ENCODE peak calls at places on chromosomes 7 and 10, in six cellular contexts. One of them, this sample, is unnamed.

GRCh38 chr7:29019896-29020295 is 61.8 kb upstream of the TRIL start:
- DNase-seq in ureter: no peak
- DNase-seq in T-helper 2 cell: no peak
- DNase-seq in fibroblast of mammary gland: no peak
- DNase-seq in IMR-90: no peak
- DNase-seq in GF-D8: no peak
- DNase-seq in this sample: no peak

GRCh38 chr10:87519582-87519981 is 14.9 kb downstream of the MINPP1 start:
- DNase-seq in ureter: no peak
- DNase-seq in T-helper 2 cell: no peak
- DNase-seq in fibroblast of mammary gland: no peak
- DNase-seq in IMR-90: no peak
- DNase-seq in GF-D8: no peak
- DNase-seq in this sample: no peak

GRCh38 chr7:32587431-32587948 is 92.2 kb downstream of the AVL9 start:
- DNase-seq in ureter: no peak
- DNase-seq in T-helper 2 cell: no peak
- DNase-seq in fibroblast of mammary gland: peak; percentile 93
- DNase-seq in IMR-90: peak; percentile 89
- DNase-seq in GF-D8: no peak
- DNase-seq in this sample: no peak

GRCh38 chr7:1040790-1041189 is 3.6 kb upstream of the GPR146 start:
- DNase-seq in ureter: no peak
- DNase-seq in T-helper 2 cell: no peak
- DNase-seq in fibroblast of mammary gland: peak; percentile 70
- DNase-seq in IMR-90: peak; percentile 76
- DNase-seq in GF-D8: no peak
- DNase-seq in this sample: no peak

GRCh38 chr10:15879663-15880062 is 19.4 kb upstream of the MINDY3 start:
- DNase-seq in ureter: no peak
- DNase-seq in T-helper 2 cell: no peak
- DNase-seq in fibroblast of mammary gland: no peak
- DNase-seq in IMR-90: no peak
- DNase-seq in GF-D8: no peak
- DNase-seq in this sample: no peak

GRCh38 chr7:93895859-93896258 is 5.3 kb upstream of the TFPI2 start:
- DNase-seq in ureter: no peak
- DNase-seq in T-helper 2 cell: no peak
- DNase-seq in fibroblast of mammary gland: no peak
- DNase-seq in IMR-90: no peak
- DNase-seq in GF-D8: no peak
- DNase-seq in this sample: no peak

GRCh38 chr7:49093218-49093617 is 168.9 kb downstream of the CDC14C start:
- DNase-seq in ureter: no peak
- DNase-seq in T-helper 2 cell: no peak
- DNase-seq in fibroblast of mammary gland: no peak
- DNase-seq in IMR-90: no peak
- DNase-seq in GF-D8: no peak
- DNase-seq in this sample: no peak

GRCh38 chr7:99140813-99141212 is 3.1 kb downstream of the SMURF1 start:
- DNase-seq in ureter: no peak
- DNase-seq in T-helper 2 cell: no peak
- DNase-seq in fibroblast of mammary gland: no peak
- DNase-seq in IMR-90: no peak
- DNase-seq in GF-D8: no peak
- DNase-seq in this sample: no peak

GRCh38 chr10:3655528-3655927 is 129.5 kb downstream of the KLF6 start:
- DNase-seq in ureter: no peak
- DNase-seq in T-helper 2 cell: no peak
- DNase-seq in fibroblast of mammary gland: no peak
- DNase-seq in IMR-90: no peak
- DNase-seq in GF-D8: peak; percentile 36
- DNase-seq in this sample: no peak

GRCh38 chr10:42973870-42974692 is 102.8 kb upstream of the RET start:
- DNase-seq in ureter: peak; percentile 32
- DNase-seq in T-helper 2 cell: no peak
- DNase-seq in fibroblast of mammary gland: no peak
- DNase-seq in IMR-90: no peak
- DNase-seq in GF-D8: no peak
- DNase-seq in this sample: peak; percentile 33

GRCh38 chr10:24706479-24707118 is 17.1 kb downstream of the ARHGAP21 start:
- DNase-seq in ureter: no peak
- DNase-seq in T-helper 2 cell: peak; percentile 9
- DNase-seq in fibroblast of mammary gland: peak; percentile 99
- DNase-seq in IMR-90: peak; percentile 98
- DNase-seq in GF-D8: peak; percentile 54
- DNase-seq in this sample: peak; percentile 59

GRCh38 chr7:156156734-156157408 is 344.6 kb upstream of the SHH start:
- DNase-seq in ureter: no peak
- DNase-seq in T-helper 2 cell: no peak
- DNase-seq in fibroblast of mammary gland: no peak
- DNase-seq in IMR-90: no peak
- DNase-seq in GF-D8: no peak
- DNase-seq in this sample: no peak

GRCh38 chr7:128886391-128887168 is 23.9 kb downstream of the ATP6V1F start:
- DNase-seq in ureter: no peak
- DNase-seq in T-helper 2 cell: no peak
- DNase-seq in fibroblast of mammary gland: no peak
- DNase-seq in IMR-90: no peak
- DNase-seq in GF-D8: no peak
- DNase-seq in this sample: no peak

GRCh38 chr7:26667514-26668133 is 196.8 kb downstream of the SKAP2 start:
- DNase-seq in ureter: peak; percentile 77
- DNase-seq in T-helper 2 cell: peak; percentile 11
- DNase-seq in fibroblast of mammary gland: peak; percentile 95
- DNase-seq in IMR-90: peak; percentile 90
- DNase-seq in GF-D8: peak; percentile 95
- DNase-seq in this sample: peak; percentile 56

GRCh38 chr10:11827006-11827405 is 3.9 kb downstream of the PROSER2 start:
- DNase-seq in ureter: no peak
- DNase-seq in T-helper 2 cell: no peak
- DNase-seq in fibroblast of mammary gland: no peak
- DNase-seq in IMR-90: no peak
- DNase-seq in GF-D8: no peak
- DNase-seq in this sample: no peak

GRCh38 chr10:43138757-43139241 is 554 bp downstream of the CSGALNACT2 start:
- DNase-seq in ureter: peak; percentile 45
- DNase-seq in T-helper 2 cell: peak; percentile 62
- DNase-seq in fibroblast of mammary gland: peak; percentile 37
- DNase-seq in IMR-90: peak; percentile 55
- DNase-seq in GF-D8: peak; percentile 18
- DNase-seq in this sample: no peak

GRCh38 chr10:29877798-29878491 is 181.4 kb downstream of the JCAD start:
- DNase-seq in ureter: no peak
- DNase-seq in T-helper 2 cell: no peak
- DNase-seq in fibroblast of mammary gland: no peak
- DNase-seq in IMR-90: no peak
- DNase-seq in GF-D8: no peak
- DNase-seq in this sample: no peak

GRCh38 chr10:82680688-82681087 is 805.7 kb downstream of the NRG3 start:
- DNase-seq in ureter: no peak
- DNase-seq in T-helper 2 cell: no peak
- DNase-seq in fibroblast of mammary gland: no peak
- DNase-seq in IMR-90: no peak
- DNase-seq in GF-D8: no peak
- DNase-seq in this sample: no peak

GRCh38 chr7:12638851-12639467 is 48.5 kb upstream of the ARL4A start:
- DNase-seq in ureter: no peak
- DNase-seq in T-helper 2 cell: no peak
- DNase-seq in fibroblast of mammary gland: peak; percentile 53
- DNase-seq in IMR-90: peak; percentile 54
- DNase-seq in GF-D8: peak; percentile 21
- DNase-seq in this sample: no peak

GRCh38 chr10:22630229-22631174 is 83.9 kb downstream of the PIP4K2A start:
- DNase-seq in ureter: no peak
- DNase-seq in T-helper 2 cell: no peak
- DNase-seq in fibroblast of mammary gland: peak; percentile 69
- DNase-seq in IMR-90: peak; percentile 67
- DNase-seq in GF-D8: no peak
- DNase-seq in this sample: no peak

GRCh38 chr7:107230334-107230733 is 61.5 kb downstream of the HBP1 start:
- DNase-seq in ureter: no peak
- DNase-seq in T-helper 2 cell: no peak
- DNase-seq in fibroblast of mammary gland: peak; percentile 34
- DNase-seq in IMR-90: peak; percentile 53
- DNase-seq in GF-D8: no peak
- DNase-seq in this sample: no peak

GRCh38 chr7:27921081-27921836 is 181.3 kb downstream of the TAX1BP1 start:
- DNase-seq in ureter: no peak
- DNase-seq in T-helper 2 cell: no peak
- DNase-seq in fibroblast of mammary gland: peak; percentile 82
- DNase-seq in IMR-90: peak; percentile 92
- DNase-seq in GF-D8: peak; percentile 74
- DNase-seq in this sample: no peak

GRCh38 chr10:89861584-89862287 is 160.3 kb downstream of the KIF20B start:
- DNase-seq in ureter: no peak
- DNase-seq in T-helper 2 cell: no peak
- DNase-seq in fibroblast of mammary gland: peak; percentile 77
- DNase-seq in IMR-90: peak; percentile 42
- DNase-seq in GF-D8: no peak
- DNase-seq in this sample: no peak

GRCh38 chr7:48638041-48638440 is 286.3 kb upstream of the CDC14C start:
- DNase-seq in ureter: no peak
- DNase-seq in T-helper 2 cell: no peak
- DNase-seq in fibroblast of mammary gland: no peak
- DNase-seq in IMR-90: no peak
- DNase-seq in GF-D8: no peak
- DNase-seq in this sample: no peak

GRCh38 chr10:58969578-58969977 is 206.9 kb upstream of the PHYHIPL start:
- DNase-seq in ureter: no peak
- DNase-seq in T-helper 2 cell: no peak
- DNase-seq in fibroblast of mammary gland: peak; percentile 26
- DNase-seq in IMR-90: no peak
- DNase-seq in GF-D8: no peak
- DNase-seq in this sample: no peak

GRCh38 chr7:129951076-129952011 is 1.4 kb downstream of the UBE2H start:
- DNase-seq in ureter: no peak
- DNase-seq in T-helper 2 cell: no peak
- DNase-seq in fibroblast of mammary gland: no peak
- DNase-seq in IMR-90: no peak
- DNase-seq in GF-D8: no peak
- DNase-seq in this sample: no peak

GRCh38 chr10:52997007-52997406 is 224.4 kb upstream of the MBL2 start:
- DNase-seq in ureter: no peak
- DNase-seq in T-helper 2 cell: no peak
- DNase-seq in fibroblast of mammary gland: no peak
- DNase-seq in IMR-90: no peak
- DNase-seq in GF-D8: no peak
- DNase-seq in this sample: no peak

GRCh38 chr7:44290250-44290616 is 35.2 kb downstream of the CAMK2B start:
- DNase-seq in ureter: peak; percentile 44
- DNase-seq in T-helper 2 cell: no peak
- DNase-seq in fibroblast of mammary gland: no peak
- DNase-seq in IMR-90: no peak
- DNase-seq in GF-D8: no peak
- DNase-seq in this sample: no peak

GRCh38 chr10:61835069-61835908 is 66.2 kb upstream of the ARID5B start:
- DNase-seq in ureter: no peak
- DNase-seq in T-helper 2 cell: no peak
- DNase-seq in fibroblast of mammary gland: peak; percentile 87
- DNase-seq in IMR-90: peak; percentile 78
- DNase-seq in GF-D8: no peak
- DNase-seq in this sample: no peak

GRCh38 chr10:76311752-76312699 is 880.6 kb downstream of the LRMDA start:
- DNase-seq in ureter: no peak
- DNase-seq in T-helper 2 cell: no peak
- DNase-seq in fibroblast of mammary gland: peak; percentile 45
- DNase-seq in IMR-90: no peak
- DNase-seq in GF-D8: peak; percentile 11
- DNase-seq in this sample: no peak

GRCh38 chr10:120503695-120504094 is 46.7 kb downstream of the PLPP4 start:
- DNase-seq in ureter: no peak
- DNase-seq in T-helper 2 cell: no peak
- DNase-seq in fibroblast of mammary gland: no peak
- DNase-seq in IMR-90: no peak
- DNase-seq in GF-D8: no peak
- DNase-seq in this sample: no peak